ENCODE peak calls at places on chromosomes 13 and 19, in five cellular contexts. P is thoracic aorta; K is CD8-positive, alpha-beta T cell; R is IMR-90; G is endodermal cell. U is an unnamed sample.

GRCh38 chr13:54945978-54946377 is 1917.4 kb downstream of the OLFM4 start:
- DNase-seq in P (no peak), R (no peak), K (no peak), G (no peak), U (no peak)

GRCh38 chr13:58680115-58680514 is 1048.6 kb downstream of the PCDH17 start:
- DNase-seq in G (peak), P (no peak), K (no peak), R (no peak), U (no peak)

GRCh38 chr19:55777528-55777927 is 8.6 kb downstream of the RFPL4AL1 start:
- DNase-seq in G (peak), R (no peak), K (no peak), P (no peak), U (no peak)

GRCh38 chr19:29795882-29796523 is 15.8 kb upstream of the CCNE1 start:
- DNase-seq in G (peak), K (no peak), P (no peak), R (no peak), U (no peak)

GRCh38 chr13:51895906-51896888 is 34.4 kb downstream of the CCDC70 start:
- DNase-seq in P (no peak), G (peak), R (peak), K (peak), U (peak)

GRCh38 chr13:57969961-57970360 is 338.4 kb downstream of the PCDH17 start:
- DNase-seq in G (no peak), P (no peak), K (no peak), R (no peak), U (no peak)

GRCh38 chr13:33931397-33931987 is 113.5 kb downstream of the RFC3 start:
- DNase-seq in R (peak), P (no peak), K (no peak), G (peak), U (peak)

GRCh38 chr13:70473912-70474311 is 365.7 kb upstream of the KLHL1 start:
- DNase-seq in K (no peak), G (no peak), P (no peak), R (no peak), U (no peak)

GRCh38 chr19:18541992-18542935 is 1.1 kb downstream of the FKBP8 start:
- DNase-seq in G (peak), K (no peak), P (no peak), R (no peak), U (no peak)

GRCh38 chr13:100550433-100550832 is 38.2 kb downstream of the GGACT start:
- DNase-seq in P (no peak), G (peak), R (peak), K (no peak), U (no peak)

GRCh38 chr13:49530452-49530851 is 34.7 kb downstream of the PHF11 start:
- DNase-seq in G (no peak), P (no peak), R (no peak), K (no peak), U (peak)

GRCh38 chr13:25731511-25731910 is 320.3 kb downstream of the SHISA2 start:
- DNase-seq in P (no peak), K (no peak), G (no peak), R (no peak), U (no peak)

GRCh38 chr13:75738841-75739240 is 102.7 kb downstream of the LMO7 start:
- DNase-seq in K (no peak), P (no peak), G (no peak), R (no peak), U (no peak)

GRCh38 chr13:24827799-24828198 is 63.8 kb downstream of the RNF17 start:
- DNase-seq in G (no peak), P (no peak), R (no peak), K (no peak), U (no peak)

GRCh38 chr13:62781866-62782265 is 1366.2 kb upstream of the PCDH20 start:
- DNase-seq in P (no peak), K (no peak), G (no peak), R (peak), U (no peak)

GRCh38 chr13:114105351-114106225 is 26.8 kb downstream of the RASA3 start:
- DNase-seq in K (no peak), G (peak), P (no peak), R (no peak), U (no peak)

GRCh38 chr19:56613639-56614038 is 18.5 kb downstream of the ZNF71 start:
- DNase-seq in P (no peak), R (no peak), K (no peak), G (no peak), U (no peak)

GRCh38 chr13:95533545-95534135 is 18.9 kb upstream of the CLDN10 start:
- DNase-seq in G (peak), K (no peak), P (no peak), R (no peak), U (no peak)

GRCh38 chr13:94722596-94722995 is 10.3 kb upstream of the SOX21 start:
- DNase-seq in G (no peak), R (no peak), P (no peak), K (no peak), U (no peak)

GRCh38 chr19:20247016-20247683 is 80.1 kb downstream of the ZNF486 start:
- DNase-seq in R (no peak), K (peak), G (peak), P (no peak), U (no peak)

GRCh38 chr19:4985551-4985991 is 16.7 kb downstream of the KDM4B start:
- DNase-seq in P (no peak), R (no peak), G (no peak), K (no peak), U (no peak)

GRCh38 chr19:32969549-32969948 is 2.2 kb downstream of the CEP89 start:
- DNase-seq in G (no peak), K (no peak), R (no peak), P (no peak), U (no peak)

GRCh38 chr13:106336663-106337062 is 198.8 kb downstream of the EFNB2 start:
- DNase-seq in P (no peak), R (no peak), G (no peak), K (no peak), U (no peak)

GRCh38 chr13:37453246-37453645 is 145.3 kb downstream of the POSTN start:
- DNase-seq in P (no peak), G (no peak), R (no peak), K (no peak), U (no peak)

GRCh38 chr13:44432595-44432994 is 59.0 kb downstream of the SERP2 start:
- DNase-seq in P (no peak), K (no peak), R (peak), G (peak), U (no peak)

GRCh38 chr13:40640202-40640601 is 26.2 kb downstream of the FOXO1 start:
- DNase-seq in G (no peak), R (no peak), K (no peak), P (no peak), U (no peak)

GRCh38 chr19:18915639-18916038 is 3.5 kb downstream of the COPE start:
- DNase-seq in G (peak), R (peak), K (no peak), P (no peak), U (no peak)

GRCh38 chr13:20939662-20940061 is 37.1 kb upstream of the XPO4 start:
- DNase-seq in R (no peak), K (no peak), G (peak), P (no peak), U (no peak)

GRCh38 chr19:35090160-35090794 is 25.3 kb upstream of the FXYD3 start:
- DNase-seq in K (peak), R (peak), G (peak), P (no peak), U (no peak)

GRCh38 chr13:66940113-66940512 is 290.0 kb downstream of the PCDH9 start:
- DNase-seq in P (no peak), K (no peak), G (no peak), R (no peak), U (no peak)

GRCh38 chr19:51733742-51734522 is 10.1 kb upstream of the HAS1 start:
- DNase-seq in P (no peak), K (no peak), G (no peak), R (no peak), U (no peak)

GRCh38 chr13:89393758-89394157 is 1722.6 kb downstream of the SLITRK5 start:
- DNase-seq in R (no peak), G (no peak), K (no peak), P (no peak), U (no peak)

GRCh38 chr19:9995999-9996398 is 14.3 kb downstream of the COL5A3 start:
- DNase-seq in G (no peak), K (no peak), P (no peak), R (peak), U (no peak)

GRCh38 chr19:2846180-2846935 is 5.1 kb downstream of the ZNF555 start:
- DNase-seq in P (no peak), K (no peak), G (no peak), R (no peak), U (no peak)

GRCh38 chr19:12996542-12997094 is 1.3 kb downstream of the NFIX start:
- DNase-seq in R (peak), G (peak), K (no peak), P (no peak), U (no peak)

GRCh38 chr19:45154064-45154827 is 6.5 kb downstream of the NKPD1 start:
- DNase-seq in R (peak), K (no peak), G (no peak), P (no peak), U (no peak)

GRCh38 chr19:10758978-10759377 is 41.1 kb downstream of the DNM2 start:
- DNase-seq in P (no peak), R (no peak), K (no peak), G (no peak), U (no peak)

GRCh38 chr13:109704771-109705628 is 81.4 kb downstream of the IRS2 start:
- DNase-seq in G (no peak), K (no peak), R (no peak), P (no peak), U (no peak)

DNA sequence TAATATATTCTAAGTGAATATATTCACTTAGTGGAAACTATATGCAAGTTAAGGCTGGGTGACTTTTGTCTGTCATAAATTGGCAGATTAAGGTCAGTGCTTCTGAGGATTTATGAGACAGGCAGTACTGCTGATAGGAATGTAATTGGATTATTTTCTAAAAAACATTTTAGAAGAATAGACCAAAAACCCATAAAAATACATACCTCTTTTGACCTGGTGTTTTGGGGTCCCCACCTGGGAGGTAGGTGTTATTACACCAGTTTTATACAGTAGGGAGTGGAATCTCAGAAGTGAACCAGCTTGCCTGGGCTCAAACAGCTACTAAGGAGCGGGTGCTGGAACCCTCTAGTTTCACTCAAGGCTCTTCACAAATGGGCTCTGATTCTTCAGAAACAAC is 25.3 kb downstream of the COG3 start:
- DNase-seq in G (no peak), P (no peak), R (no peak), K (no peak), U (no peak)
- TF ChIP-seq CTCF in G (peak), P (no peak), R (no peak), K (peak), U (peak)

GRCh38 chr13:85798999-85799646 is at the start of gene SLITRK6:
- DNase-seq in P (no peak), G (peak), R (peak), K (no peak), U (no peak)
- H3K4me3 ChIP-seq in P (no peak), G (no peak), R (peak), K (no peak), U (no peak)

GRCh38 chr19:28727133-28727834 is 485.7 kb downstream of the UQCRFS1 start:
- DNase-seq in P (no peak), K (peak), G (peak), R (no peak), U (no peak)
- TF ChIP-seq CTCF in P (no peak), K (no peak), G (peak), R (no peak), U (no peak)

GRCh38 chr19:7673995-7674667 is 2.8 kb upstream of the MCEMP1 start:
- DNase-seq in R (peak), G (peak), P (no peak), K (no peak), U (peak)
- H3K4me3 ChIP-seq in R (no peak), G (no peak), P (no peak), K (no peak), U (no peak)

DNA sequence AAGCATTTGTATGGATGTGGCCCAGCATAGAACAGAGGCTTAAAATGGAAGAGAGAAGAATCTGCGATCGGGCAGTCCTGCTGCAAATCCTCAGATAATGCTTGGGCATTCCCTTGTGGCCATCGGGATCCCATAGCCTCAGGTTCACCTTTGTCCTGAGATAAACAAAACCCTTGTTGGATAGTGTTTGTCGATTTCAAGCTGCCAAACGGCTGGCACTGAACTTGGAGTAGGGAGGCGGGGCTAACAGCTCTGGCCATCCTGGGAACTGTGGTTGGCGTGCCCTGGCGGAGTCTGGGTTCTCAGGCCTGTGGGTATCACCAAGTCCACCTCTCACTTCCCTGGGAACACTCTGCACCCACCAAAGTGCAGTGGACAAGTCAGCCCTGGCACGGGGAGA is 85.1 kb downstream of the ING1 start:
- DNase-seq in P (no peak), K (no peak), R (no peak), G (no peak), U (no peak)
- TF ChIP-seq CTCF in P (no peak), K (no peak), R (no peak), G (no peak), U (no peak)

DNA sequence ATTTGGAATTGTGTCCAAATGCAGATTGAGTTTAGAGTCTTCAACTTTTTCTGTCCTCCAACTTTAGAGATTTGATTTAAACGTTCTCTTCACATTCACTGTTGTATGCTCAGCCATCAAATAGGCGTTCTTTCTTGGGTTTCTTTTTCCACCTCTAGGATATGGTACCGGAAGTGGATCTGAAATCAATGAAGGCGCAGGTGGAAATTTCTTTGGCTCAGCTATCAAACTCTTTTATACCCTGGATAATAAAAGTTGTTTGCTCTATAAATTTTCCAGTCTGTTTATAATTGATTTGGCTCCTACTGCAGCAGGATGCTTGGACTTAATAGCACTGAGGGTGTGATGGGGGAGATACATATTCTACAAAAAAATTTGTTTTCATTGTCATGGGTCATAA is 1.6 kb downstream of the COG3 start:
- DNase-seq in P (no peak), K (no peak), G (no peak), R (no peak), U (no peak)
- H3K4me3 ChIP-seq in P (peak), K (no peak), G (peak), R (no peak), U (peak)

GRCh38 chr13:103883698-103884097 is 817.5 kb upstream of the SLC10A2 start:
- DNase-seq in G (no peak), P (no peak), K (no peak), R (peak), U (no peak)

GRCh38 chr13:103878891-103879605 is 812.8 kb upstream of the SLC10A2 start:
- DNase-seq in K (no peak), P (no peak), R (no peak), G (no peak), U (no peak)

GRCh38 chr13:103884139-103884723 is 818.0 kb upstream of the SLC10A2 start:
- DNase-seq in K (no peak), R (no peak), P (no peak), G (no peak), U (no peak)

GRCh38 chr13:103883152-103883551 is 816.9 kb upstream of the SLC10A2 start:
- DNase-seq in P (peak), R (peak), G (peak), K (no peak), U (no peak)
- TF ChIP-seq CTCF in P (peak), R (peak), G (peak), K (no peak), U (no peak)

DNA sequence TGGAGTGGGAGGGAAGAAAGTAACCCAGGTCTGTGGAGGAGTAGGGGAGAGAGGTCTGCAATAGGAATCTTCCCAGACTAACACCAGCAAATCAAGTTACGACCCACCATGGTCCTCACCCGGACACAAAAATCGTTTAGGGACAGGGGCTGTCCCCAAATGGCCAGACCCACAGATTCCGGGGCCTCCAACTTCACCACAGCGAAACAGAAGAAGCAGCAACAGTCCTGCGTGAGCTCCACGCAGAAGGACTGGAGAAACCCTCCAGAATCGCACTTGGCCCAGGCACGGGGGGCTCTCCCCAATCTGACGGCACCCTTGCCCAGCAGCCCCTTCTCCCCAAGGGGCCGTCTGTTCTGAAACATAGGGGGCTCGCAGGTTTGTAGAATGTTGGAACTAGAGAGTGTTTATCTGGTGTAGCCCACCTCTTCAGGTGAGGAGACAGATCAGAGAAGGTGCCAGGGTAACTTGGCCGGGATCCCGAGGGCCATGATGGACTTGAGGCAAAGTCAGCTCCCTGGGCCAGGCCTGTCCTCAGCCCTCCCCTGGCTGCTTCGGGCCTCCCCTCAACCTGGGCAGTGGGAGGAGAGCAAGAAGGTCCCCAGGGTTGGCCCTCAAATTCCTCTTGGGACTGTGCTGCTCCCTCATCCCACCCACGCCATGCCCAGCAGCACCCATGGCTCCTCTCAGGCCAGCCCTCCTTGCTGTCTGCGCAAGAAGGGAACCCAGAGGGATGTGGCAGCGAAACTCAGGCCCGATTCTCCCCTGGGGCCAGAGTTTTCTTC is 82.5 kb upstream of the GPR183 start:
- DNase-seq in K (peak), P (no peak), G (peak), R (no peak), U (no peak)
- H3K4me3 ChIP-seq in K (no peak), P (no peak), G (no peak), R (no peak), U (no peak)

DNA sequence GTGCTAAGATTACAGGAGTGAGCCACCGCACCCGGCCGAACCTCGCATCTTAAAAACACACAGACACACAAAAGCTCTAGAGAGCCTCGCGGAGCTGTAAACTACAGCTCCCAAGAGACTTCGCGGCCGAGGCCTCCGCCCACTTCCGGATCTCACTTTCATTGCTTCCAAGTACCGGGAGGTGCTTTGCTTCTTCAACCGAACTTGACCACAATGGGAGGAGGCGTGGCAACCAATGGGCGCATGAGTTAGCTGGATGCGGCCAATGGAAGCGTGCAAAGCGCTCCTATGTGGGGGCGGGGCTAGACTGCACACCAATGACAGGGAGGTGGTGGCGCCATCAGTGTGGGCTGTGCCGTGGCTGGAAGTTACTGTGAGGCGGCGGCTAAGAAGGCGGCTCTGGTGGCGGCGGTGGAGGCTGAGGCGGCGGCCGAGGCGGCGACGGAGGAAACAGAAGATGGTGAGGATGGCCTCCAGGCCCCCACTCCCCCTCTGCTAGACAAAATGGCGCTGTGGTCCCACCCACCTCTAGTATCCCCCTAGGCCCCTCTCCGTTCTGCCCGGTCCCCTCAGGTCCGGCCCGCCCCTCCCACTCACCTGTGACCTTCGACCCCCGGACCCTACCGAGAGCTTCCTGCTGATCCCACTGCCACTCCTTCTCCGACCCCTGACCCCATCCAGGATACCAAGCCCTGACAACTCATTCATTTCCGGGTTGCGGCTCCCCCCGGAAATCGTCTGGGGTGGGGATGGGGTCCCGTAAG is at the start of gene DDA1:
- DNase-seq in R (peak), P (peak), G (peak), K (peak), U (peak)
- TF ChIP-seq CTCF in R (no peak), P (no peak), G (no peak), K (no peak), U (no peak)

DNA sequence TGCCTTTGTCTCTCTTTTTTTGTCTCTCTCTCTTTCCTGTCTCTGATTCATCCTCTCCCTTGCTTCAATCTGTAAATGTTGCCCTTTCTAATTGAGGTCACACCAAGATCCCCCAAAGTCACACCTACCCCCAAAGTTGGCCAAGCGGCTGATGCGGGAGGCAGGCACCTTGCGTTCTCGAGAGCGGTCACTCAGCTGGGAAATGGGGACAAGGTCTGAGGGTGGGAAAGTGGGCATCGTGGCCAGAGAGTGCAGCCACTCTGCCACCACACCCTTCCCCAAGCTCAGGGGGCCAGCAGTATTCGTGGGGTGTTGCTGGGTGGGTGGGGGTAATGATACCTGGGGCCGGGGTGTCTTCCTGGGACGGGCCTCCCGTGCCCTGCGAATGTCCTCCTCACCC is 2.7 kb downstream of the COQ8B start:
- DNase-seq in K (no peak), R (no peak), G (no peak), P (no peak), U (no peak)
- H3K4me3 ChIP-seq in K (no peak), R (no peak), G (peak), P (peak), U (no peak)